ENCODE peak calls at places on chromosomes 1 and 21, in four cellular contexts. One of them, this sample, is unnamed.

GRCh38 chr1:230317823-230318819 is 108.0 kb downstream of the PGBD5 start:
- DNase-seq in GM12878: no peak
- DNase-seq in K562: no peak
- DNase-seq in H1: no peak
- DNase-seq in this sample: peak

GRCh38 chr1:180898441-180899219 is 14.1 kb upstream of the KIAA1614 start:
- DNase-seq in GM12878: no peak
- DNase-seq in K562: no peak
- DNase-seq in H1: peak
- DNase-seq in this sample: peak

GRCh38 chr1:2564815-2565415 is 8.7 kb downstream of the TNFRSF14 start:
- DNase-seq in GM12878: no peak
- DNase-seq in H1: no peak
- DNase-seq in K562: no peak
- DNase-seq in this sample: no peak

GRCh38 chr1:213887842-213888241 is 99.9 kb upstream of the PROX1 start:
- DNase-seq in H1: no peak
- DNase-seq in GM12878: no peak
- DNase-seq in K562: no peak
- DNase-seq in this sample: peak

GRCh38 chr1:188170446-188170845 is 1341.7 kb downstream of the PLA2G4A start:
- DNase-seq in H1: no peak
- DNase-seq in K562: no peak
- DNase-seq in GM12878: no peak
- DNase-seq in this sample: peak

GRCh38 chr21:27292851-27293638 is 326.2 kb upstream of the ADAMTS5 start:
- DNase-seq in H1: no peak
- DNase-seq in GM12878: no peak
- DNase-seq in K562: no peak
- DNase-seq in this sample: peak

GRCh38 chr1:22376976-22377375 is 74.7 kb upstream of the ZBTB40 start:
- DNase-seq in H1: no peak
- DNase-seq in GM12878: no peak
- DNase-seq in K562: no peak
- DNase-seq in this sample: no peak

GRCh38 chr1:101338714-101339430 is 102.1 kb downstream of the S1PR1 start:
- DNase-seq in H1: no peak
- DNase-seq in K562: no peak
- DNase-seq in GM12878: no peak
- DNase-seq in this sample: no peak

GRCh38 chr1:57036896-57037295 is 71.1 kb upstream of the C8B start:
- DNase-seq in GM12878: no peak
- DNase-seq in H1: no peak
- DNase-seq in K562: no peak
- DNase-seq in this sample: no peak

GRCh38 chr1:98051065-98051675 is 130.3 kb upstream of the DPYD start:
- DNase-seq in K562: peak
- DNase-seq in GM12878: peak
- DNase-seq in H1: peak
- DNase-seq in this sample: peak

GRCh38 chr1:14945132-14946010 is 208.2 kb upstream of the TMEM51 start:
- DNase-seq in GM12878: no peak
- DNase-seq in K562: no peak
- DNase-seq in H1: peak
- DNase-seq in this sample: peak

DNA sequence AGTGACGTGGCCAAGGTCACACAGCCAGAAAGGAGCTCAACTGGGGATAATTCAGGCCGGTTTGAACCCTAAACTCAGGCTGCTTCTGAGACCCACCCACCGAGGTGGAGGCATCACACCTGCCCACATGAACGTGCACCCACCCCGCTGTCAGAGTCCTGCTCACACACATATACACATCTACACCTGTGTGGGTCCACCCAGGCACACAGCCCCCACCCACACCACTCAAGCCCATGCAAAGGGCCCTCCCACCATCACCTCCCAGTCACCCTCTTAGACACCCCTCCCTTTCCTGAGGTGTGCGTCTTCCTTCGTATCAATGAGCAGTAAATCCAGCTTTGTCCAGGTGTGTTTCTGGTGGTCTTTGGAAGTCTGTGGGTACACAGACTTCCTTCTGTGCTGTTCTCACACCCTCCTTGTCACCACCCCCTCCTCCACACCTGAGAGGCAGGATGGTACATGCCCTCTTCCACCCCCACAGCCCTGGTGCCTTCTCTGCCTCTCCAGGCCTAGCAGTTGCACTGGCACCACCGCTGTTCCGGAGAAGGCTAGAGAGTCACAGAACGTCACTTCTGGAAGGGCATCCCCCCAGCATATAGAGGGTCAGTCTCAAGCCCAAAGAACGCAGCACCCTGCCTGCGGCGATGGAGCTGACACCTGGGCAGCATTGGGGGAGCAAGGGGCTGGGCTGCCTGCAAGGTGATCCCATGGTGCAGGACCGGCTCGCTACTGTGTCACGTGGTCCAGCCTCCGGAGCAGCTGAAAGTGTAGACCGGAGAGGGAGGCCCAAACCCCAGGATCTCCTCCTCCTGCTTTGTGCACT is 18.9 kb upstream of the FAM131C start:
- DNase-seq in H1: no peak
- DNase-seq in K562: no peak
- DNase-seq in GM12878: no peak
- DNase-seq in this sample: no peak
- TF ChIP-seq NRF1 in H1: no peak
- TF ChIP-seq NRF1 in K562: no peak
- TF ChIP-seq NRF1 in GM12878: no peak
- TF ChIP-seq NRF1 in this sample: no peak

GRCh38 chr1:107272321-107272720 is 131.5 kb downstream of the NTNG1 start:
- DNase-seq in H1: no peak
- DNase-seq in K562: no peak
- DNase-seq in GM12878: no peak
- DNase-seq in this sample: no peak
- TF ChIP-seq MAX in H1: no peak
- TF ChIP-seq MAX in K562: no peak
- TF ChIP-seq MAX in GM12878: no peak
- TF ChIP-seq MAX in this sample: no peak

DNA sequence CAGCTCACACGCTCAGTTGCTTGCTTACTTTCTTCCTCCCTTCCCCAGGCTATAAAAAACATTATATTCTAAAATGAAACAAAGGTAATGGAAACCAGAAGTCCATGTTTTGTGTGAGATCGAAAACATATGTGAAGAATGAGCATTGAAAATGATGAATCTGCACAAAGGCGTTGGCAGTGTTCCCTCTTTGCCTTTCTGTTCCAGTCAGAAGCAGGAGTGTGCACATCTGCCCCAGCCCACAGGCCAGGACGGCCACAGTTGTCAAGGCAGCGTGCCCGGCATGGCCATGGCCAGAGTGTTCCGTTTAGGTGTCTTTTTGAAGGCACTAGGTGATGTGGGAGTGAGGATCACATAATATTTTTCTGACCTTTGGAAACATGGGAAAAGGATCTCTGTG is 185.4 kb upstream of the USP24 start:
- DNase-seq in H1: no peak
- DNase-seq in GM12878: no peak
- DNase-seq in K562: no peak
- DNase-seq in this sample: peak
- TF ChIP-seq NRF1 in H1: no peak
- TF ChIP-seq NRF1 in GM12878: no peak
- TF ChIP-seq NRF1 in K562: no peak
- TF ChIP-seq NRF1 in this sample: no peak

GRCh38 chr21:35991131-35991530 is 69.2 kb downstream of the SETD4 start:
- DNase-seq in H1: no peak
- DNase-seq in K562: no peak
- DNase-seq in GM12878: no peak
- DNase-seq in this sample: no peak

GRCh38 chr21:35987475-35987874 is 72.9 kb downstream of the SETD4 start:
- DNase-seq in H1: no peak
- DNase-seq in K562: no peak
- DNase-seq in GM12878: no peak
- DNase-seq in this sample: no peak

GRCh38 chr21:35988396-35989140 is 71.8 kb downstream of the SETD4 start:
- DNase-seq in H1: no peak
- DNase-seq in K562: no peak
- DNase-seq in GM12878: no peak
- DNase-seq in this sample: no peak

GRCh38 chr21:35990609-35991008 is 69.7 kb downstream of the SETD4 start:
- DNase-seq in K562: no peak
- DNase-seq in GM12878: no peak
- DNase-seq in H1: no peak
- DNase-seq in this sample: no peak

DNA sequence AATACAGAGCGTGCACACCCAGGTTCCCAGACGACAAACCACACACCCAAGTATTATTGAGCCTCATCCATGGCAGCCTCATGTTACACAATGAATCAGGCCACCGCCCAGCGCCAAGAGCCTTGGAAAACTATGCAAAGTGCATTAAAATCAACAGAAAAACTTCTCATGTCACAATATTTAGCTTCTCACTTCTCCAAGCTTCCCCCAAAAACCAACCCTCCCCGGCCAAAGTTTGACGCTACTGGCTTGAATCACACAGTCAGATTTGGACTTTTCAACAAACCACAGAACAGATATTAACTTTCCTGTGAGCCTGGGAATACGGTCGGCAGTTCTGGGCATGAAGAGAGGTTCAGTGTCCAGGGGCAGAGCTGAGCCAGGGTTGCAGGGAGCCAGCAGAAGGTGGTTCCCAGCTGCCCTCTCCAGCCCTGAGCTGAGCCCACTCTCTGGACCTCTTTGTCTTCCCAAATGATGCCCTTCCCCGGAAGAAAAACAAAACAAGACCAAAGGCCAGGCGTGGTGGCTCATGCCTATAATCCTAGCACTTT is 71.1 kb downstream of the SETD4 start:
- DNase-seq in H1: no peak
- DNase-seq in K562: no peak
- DNase-seq in GM12878: no peak
- DNase-seq in this sample: no peak
- TF ChIP-seq MAX in H1: no peak
- TF ChIP-seq MAX in K562: no peak
- TF ChIP-seq MAX in GM12878: no peak
- TF ChIP-seq MAX in this sample: no peak

GRCh38 chr1:202278751-202279150 is 63.0 kb downstream of the UBE2T start:
- DNase-seq in K562: no peak
- DNase-seq in GM12878: no peak
- DNase-seq in H1: no peak
- DNase-seq in this sample: no peak
- TF ChIP-seq NRF1 in K562: no peak
- TF ChIP-seq NRF1 in GM12878: no peak
- TF ChIP-seq NRF1 in H1: no peak
- TF ChIP-seq NRF1 in this sample: no peak

GRCh38 chr1:53143527-53143926 is 1.1 kb upstream of the SLC1A7 start:
- DNase-seq in GM12878: no peak
- DNase-seq in K562: no peak
- DNase-seq in H1: no peak
- DNase-seq in this sample: peak
- TF ChIP-seq MAX in GM12878: no peak
- TF ChIP-seq MAX in K562: no peak
- TF ChIP-seq MAX in H1: no peak
- TF ChIP-seq MAX in this sample: no peak

GRCh38 chr21:37866027-37866426 is 50.2 kb downstream of the KCNJ6 start:
- DNase-seq in K562: no peak
- DNase-seq in GM12878: no peak
- DNase-seq in H1: no peak
- DNase-seq in this sample: no peak
- TF ChIP-seq NRF1 in K562: no peak
- TF ChIP-seq NRF1 in GM12878: no peak
- TF ChIP-seq NRF1 in H1: no peak
- TF ChIP-seq NRF1 in this sample: no peak

GRCh38 chr1:11847667-11848445 is at the start of gene NPPA:
- DNase-seq in K562: no peak
- DNase-seq in GM12878: no peak
- DNase-seq in H1: no peak
- DNase-seq in this sample: peak
- TF ChIP-seq MAX in K562: no peak
- TF ChIP-seq MAX in GM12878: no peak
- TF ChIP-seq MAX in H1: no peak
- TF ChIP-seq MAX in this sample: peak

GRCh38 chr1:156444407-156445001 is 56.1 kb downstream of the MEF2D start:
- DNase-seq in K562: no peak
- DNase-seq in GM12878: no peak
- DNase-seq in H1: no peak
- DNase-seq in this sample: peak
- TF ChIP-seq NRF1 in K562: no peak
- TF ChIP-seq NRF1 in GM12878: no peak
- TF ChIP-seq NRF1 in H1: no peak
- TF ChIP-seq NRF1 in this sample: no peak

This sample was measured in SK-N-SH.